ENCODE peak calls at places on chromosome 9, in ten cellular contexts. I is NCI-H2081, F is endothelial cell, Q is HS-5, M is WTC11, X is mucosa of gallbladder, R is A549, B is ELR, H is SK-N-MC, K is M059J. C is an unnamed sample.

GRCh38 chr9:80492221-80492620 is 920.5 kb downstream of the TLE4 start:
- DNase-seq in K (peak; percentile 42), X (peak; percentile 52), I (no peak), M (no peak), Q (no peak), R (no peak), F (no peak), H (no peak), B (no peak), C (no peak)

GRCh38 chr9:21836437-21837161 is 34.2 kb downstream of the MTAP start:
- DNase-seq in Q (peak; percentile 99), R (no peak), H (no peak), F (no peak), B (peak; percentile 100), I (no peak), M (no peak), K (peak; percentile 100), X (no peak), C (no peak)

GRCh38 chr9:117266855-117267497 is 147.9 kb downstream of the ASTN2 start:
- DNase-seq in I (no peak), M (no peak), Q (no peak), H (no peak), F (no peak), B (no peak), K (no peak), X (no peak), R (no peak), C (no peak)

GRCh38 chr9:105114318-105114717 is 130.1 kb upstream of the SLC44A1 start:
- DNase-seq in Q (no peak), R (no peak), M (no peak), X (no peak), I (no peak), K (no peak), F (no peak), H (no peak), B (no peak), C (no peak)

GRCh38 chr9:79824265-79824664 is 252.5 kb downstream of the TLE4 start:
- DNase-seq in K (no peak), X (no peak), F (no peak), M (no peak), B (no peak), Q (no peak), I (no peak), H (no peak), R (no peak), C (no peak)

GRCh38 chr9:131791532-131792254 is 51.8 kb upstream of the RAPGEF1 start:
- DNase-seq in B (no peak), Q (no peak), F (no peak), X (no peak), I (no peak), K (no peak), M (no peak), H (no peak), R (no peak), C (no peak)

GRCh38 chr9:70080481-70081119 is 37.0 kb downstream of the MAMDC2 start:
- DNase-seq in X (no peak), B (peak; percentile 51), F (no peak), H (no peak), R (no peak), I (peak; percentile 74), Q (no peak), M (no peak), K (peak; percentile 96), C (no peak)

GRCh38 chr9:133461975-133462374 is 2.2 kb downstream of the CACFD1 start:
- DNase-seq in K (no peak), R (no peak), B (no peak), Q (no peak), F (no peak), M (peak; percentile 10), H (no peak), X (no peak), I (no peak), C (no peak)

GRCh38 chr9:68979538-68980314 is 34.2 kb downstream of the PRKACG start:
- DNase-seq in R (no peak), M (no peak), Q (no peak), F (peak; percentile 28), K (no peak), H (no peak), X (peak; percentile 18), B (no peak), I (peak; percentile 18), C (no peak)

GRCh38 chr9:100534401-100534800 is 43.5 kb upstream of the CAVIN4 start:
- DNase-seq in I (no peak), R (no peak), K (no peak), X (no peak), B (no peak), M (no peak), F (no peak), Q (no peak), H (no peak), C (no peak)

GRCh38 chr9:134276463-134277245 is 49.6 kb upstream of the RXRA start:
- DNase-seq in M (no peak), X (no peak), R (no peak), K (no peak), B (no peak), Q (no peak), I (no peak), F (no peak), H (no peak), C (no peak)

GRCh38 chr9:121371495-121371911 is 1.5 kb upstream of the STOM start:
- DNase-seq in F (no peak), I (no peak), R (no peak), H (no peak), K (no peak), Q (no peak), B (no peak), M (no peak), X (no peak), C (peak; percentile 39)

GRCh38 chr9:36873247-36873875 is 160.7 kb downstream of the PAX5 start:
- DNase-seq in M (peak; percentile 83), F (peak; percentile 70), I (peak; percentile 64), K (peak; percentile 61), H (no peak), X (peak; percentile 73), Q (peak; percentile 10), R (peak; percentile 83), B (peak; percentile 67), C (peak; percentile 64)

GRCh38 chr9:35733109-35733541 is 659 bp downstream of the CREB3 start:
- DNase-seq in R (peak; percentile 79), X (peak; percentile 23), Q (no peak), I (no peak), H (no peak), K (peak; percentile 86), F (peak; percentile 51), M (peak; percentile 63), B (peak; percentile 84), C (no peak)

GRCh38 chr9:36154213-36154952 is 14.8 kb upstream of the CCIN start:
- DNase-seq in R (no peak), B (peak; percentile 80), Q (no peak), I (peak; percentile 39), X (peak; percentile 30), K (peak; percentile 73), H (peak; percentile 16), F (peak; percentile 26), M (no peak), C (no peak)

GRCh38 chr9:128149951-128150593 is 819 bp downstream of the LCN2 start:
- DNase-seq in F (no peak), M (no peak), H (no peak), X (no peak), K (no peak), B (no peak), R (no peak), I (no peak), Q (no peak), C (no peak)

GRCh38 chr9:29213374-29214161 is 1640.3 kb upstream of the C9orf72 start:
- DNase-seq in F (peak; percentile 42), K (peak; percentile 17), B (peak; percentile 16), H (no peak), R (peak; percentile 50), Q (no peak), X (no peak), M (peak; percentile 63), I (peak; percentile 81), C (peak; percentile 76)

GRCh38 chr9:92242115-92242778 is 51.2 kb downstream of the IARS1 start:
- DNase-seq in M (no peak), B (peak; percentile 70), K (peak; percentile 20), F (peak; percentile 24), Q (no peak), H (no peak), R (peak; percentile 18), I (no peak), X (no peak), C (no peak)

GRCh38 chr9:132509921-132510874 is 72.2 kb upstream of the BARHL1 start:
- DNase-seq in H (no peak), I (no peak), K (no peak), M (no peak), X (no peak), B (no peak), R (no peak), Q (no peak), F (no peak), C (peak; percentile 66)

GRCh38 chr9:133460405-133461175 is 812 bp downstream of the CACFD1 start:
- DNase-seq in Q (no peak), M (peak; percentile 76), X (peak; percentile 43), H (no peak), B (peak; percentile 23), I (peak; percentile 65), F (peak; percentile 58), R (peak; percentile 77), K (peak; percentile 24), C (peak; percentile 81)

GRCh38 chr9:1837453-1838084 is 177.6 kb upstream of the SMARCA2 start:
- DNase-seq in F (peak; percentile 58), R (peak; percentile 25), K (peak; percentile 36), I (peak; percentile 1), X (peak; percentile 11), B (peak; percentile 44), M (peak; percentile 76), Q (peak; percentile 1), H (no peak), C (no peak)

GRCh38 chr9:129567842-129568559 is 52.9 kb downstream of the C9orf50 start:
- DNase-seq in B (peak; percentile 74), Q (no peak), F (no peak), M (no peak), R (peak; percentile 64), H (no peak), I (no peak), X (peak; percentile 69), K (peak; percentile 92), C (peak; percentile 91)

GRCh38 chr9:19788614-19789271 is at the start of gene SLC24A2:
- DNase-seq in F (peak; percentile 37), M (peak; percentile 74), K (no peak), Q (no peak), X (no peak), R (no peak), B (no peak), H (no peak), I (peak; percentile 27), C (peak; percentile 73)

GRCh38 chr9:113363336-113363735 is 13.4 kb downstream of the HDHD3 start:
- DNase-seq in I (no peak), H (no peak), K (no peak), R (no peak), X (no peak), Q (no peak), F (no peak), M (no peak), B (no peak), C (no peak)

GRCh38 chr9:109428854-109429253 is 69.3 kb downstream of the PTPN3 start:
- DNase-seq in B (no peak), H (no peak), I (no peak), R (no peak), Q (no peak), K (no peak), M (no peak), F (no peak), X (no peak), C (no peak)

GRCh38 chr9:14531424-14532269 is 161.6 kb downstream of the ZDHHC21 start:
- DNase-seq in B (no peak), Q (no peak), X (no peak), I (peak; percentile 66), R (no peak), M (no peak), H (no peak), F (no peak), K (no peak), C (no peak)

GRCh38 chr9:89218040-89218928 is 39.7 kb upstream of the SHC3 start:
- DNase-seq in K (no peak), B (peak; percentile 10), H (no peak), F (no peak), X (no peak), M (no peak), Q (no peak), R (no peak), I (no peak), C (no peak)

GRCh38 chr9:92600742-92601261 is 65.0 kb upstream of the ECM2 start:
- DNase-seq in M (no peak), F (no peak), I (no peak), Q (no peak), H (no peak), X (no peak), B (peak; percentile 36), K (peak; percentile 80), R (no peak), C (no peak)

C was measured in posterior cingulate gyrus.